ENCODE peak calls at places on chromosome 6, in five cellular contexts. L is PC-3, T is ovary, I is right atrium auricular region, M is lower lobe of right lung. H is an unnamed sample.

GRCh38 chr6:62280099-62280498 is 5.9 kb downstream of the KHDRBS2 start:
- DNase-seq in L (no peak), T (no peak), I (no peak), M (no peak), H (no peak)

GRCh38 chr6:134094436-134094835 is 42.0 kb upstream of the SLC2A12 start:
- DNase-seq in L (no peak), T (no peak), I (no peak), M (no peak), H (no peak)

GRCh38 chr6:14361956-14362587 is 244.5 kb downstream of the CD83 start:
- DNase-seq in L (no peak), T (no peak), I (no peak), M (no peak), H (no peak)

GRCh38 chr6:127587875-127588274 is 10.9 kb downstream of the C6orf58 start:
- DNase-seq in L (no peak), T (no peak), I (no peak), M (no peak), H (no peak)

GRCh38 chr6:18011287-18011686 is 23.9 kb upstream of the KIF13A start:
- DNase-seq in L (no peak), T (no peak), I (no peak), M (no peak), H (no peak)

GRCh38 chr6:26020983-26021349 is 58.4 kb downstream of the TRIM38 start:
- DNase-seq in L (peak; percentile 69), T (peak; percentile 70), I (peak; percentile 77), M (peak; percentile 76), H (no peak)

GRCh38 chr6:68087399-68088133 is 547.5 kb upstream of the ADGRB3 start:
- DNase-seq in L (no peak), T (no peak), I (no peak), M (no peak), H (no peak)

GRCh38 chr6:139336488-139336887 is 38.0 kb downstream of the CITED2 start:
- DNase-seq in L (no peak), T (peak; percentile 70), I (no peak), M (no peak), H (no peak)

GRCh38 chr6:14031516-14031915 is 86.1 kb upstream of the CD83 start:
- DNase-seq in L (no peak), T (no peak), I (no peak), M (no peak), H (no peak)

GRCh38 chr6:514396-514973 is 122.9 kb downstream of the IRF4 start:
- DNase-seq in L (no peak), T (no peak), I (no peak), M (no peak), H (no peak)

GRCh38 chr6:165684333-165684732 is 21.3 kb upstream of the PDE10A start:
- DNase-seq in L (peak; percentile 7), T (no peak), I (no peak), M (no peak), H (no peak)

GRCh38 chr6:91438570-91438969 is 851.7 kb upstream of the MAP3K7 start:
- DNase-seq in L (peak; percentile 72), T (no peak), I (no peak), M (no peak), H (peak; percentile 40)

GRCh38 chr6:121430514-121431460 is 4.7 kb upstream of the GJA1 start:
- DNase-seq in L (peak; percentile 55), T (no peak), I (no peak), M (no peak), H (no peak)

GRCh38 chr6:90387826-90388225 is 91.2 kb upstream of the BACH2 start:
- DNase-seq in L (no peak), T (no peak), I (no peak), M (no peak), H (no peak)

GRCh38 chr6:112337209-112337638 is 9.9 kb upstream of the RFPL4B start:
- DNase-seq in L (peak; percentile 72), T (peak; percentile 79), I (peak; percentile 75), M (no peak), H (no peak)

GRCh38 chr6:26328265-26328844 is 36.6 kb upstream of the BTN3A2 start:
- DNase-seq in L (no peak), T (no peak), I (no peak), M (no peak), H (no peak)

GRCh38 chr6:158060447-158061360 is 79.0 kb downstream of the SYNJ2 start:
- DNase-seq in L (peak; percentile 93), T (peak; percentile 75), I (peak; percentile 94), M (peak; percentile 79), H (peak; percentile 68)

GRCh38 chr6:63807056-63807455 is 171.5 kb downstream of the PHF3 start:
- DNase-seq in L (no peak), T (no peak), I (no peak), M (no peak), H (no peak)

GRCh38 chr6:98433325-98433724 is 401.0 kb upstream of the POU3F2 start:
- DNase-seq in L (no peak), T (no peak), I (no peak), M (no peak), H (no peak)

GRCh38 chr6:158472453-158472852 is 87.4 kb upstream of the TMEM181 start:
- DNase-seq in L (no peak), T (no peak), I (no peak), M (no peak), H (no peak)

GRCh38 chr6:44842616-44843015 is 455.1 kb downstream of the CDC5L start:
- DNase-seq in L (no peak), T (no peak), I (no peak), M (no peak), H (no peak)

GRCh38 chr6:131029661-131030297 is 33.3 kb downstream of the EPB41L2 start:
- DNase-seq in L (no peak), T (no peak), I (no peak), M (no peak), H (no peak)

GRCh38 chr6:92559002-92559401 is 860.4 kb downstream of the EPHA7 start:
- DNase-seq in L (no peak), T (no peak), I (no peak), M (no peak), H (no peak)

GRCh38 chr6:89939144-89939543 is 44.9 kb downstream of the GJA10 start:
- DNase-seq in L (no peak), T (no peak), I (no peak), M (no peak), H (no peak)

GRCh38 chr6:154156135-154156948 is 117.3 kb downstream of the OPRM1 start:
- DNase-seq in L (peak; percentile 33), T (no peak), I (no peak), M (peak; percentile 65), H (no peak)

GRCh38 chr6:41770381-41771057 is 9.2 kb downstream of the FRS3 start:
- DNase-seq in L (no peak), T (no peak), I (no peak), M (no peak), H (no peak)

GRCh38 chr6:157033428-157034140 is 256.4 kb downstream of the ARID1B start:
- DNase-seq in L (peak; percentile 10), T (no peak), I (no peak), M (no peak), H (no peak)

GRCh38 chr6:126633362-126633761 is 293.4 kb downstream of the CENPW start:
- DNase-seq in L (no peak), T (no peak), I (no peak), M (no peak), H (no peak)

GRCh38 chr6:133392015-133392414 is 150.9 kb downstream of the EYA4 start:
- DNase-seq in L (no peak), T (no peak), I (no peak), M (no peak), H (no peak)

GRCh38 chr6:130161627-130162404 is 60.9 kb downstream of the SAMD3 start:
- DNase-seq in L (no peak), T (no peak), I (no peak), M (no peak), H (no peak)

GRCh38 chr6:82248233-82248735 is 740 bp upstream of the IBTK start:
- DNase-seq in L (peak; percentile 90), T (no peak), I (no peak), M (peak; percentile 64), H (no peak)

GRCh38 chr6:122789078-122789861 is at the start of gene SMPDL3A:
- DNase-seq in L (peak; percentile 72), T (peak; percentile 79), I (peak; percentile 79), M (peak; percentile 83), H (peak; percentile 40)

GRCh38 chr6:150043096-150043495 is 17.8 kb upstream of the RAET1L start:
- DNase-seq in L (no peak), T (no peak), I (no peak), M (no peak), H (no peak)

DNA sequence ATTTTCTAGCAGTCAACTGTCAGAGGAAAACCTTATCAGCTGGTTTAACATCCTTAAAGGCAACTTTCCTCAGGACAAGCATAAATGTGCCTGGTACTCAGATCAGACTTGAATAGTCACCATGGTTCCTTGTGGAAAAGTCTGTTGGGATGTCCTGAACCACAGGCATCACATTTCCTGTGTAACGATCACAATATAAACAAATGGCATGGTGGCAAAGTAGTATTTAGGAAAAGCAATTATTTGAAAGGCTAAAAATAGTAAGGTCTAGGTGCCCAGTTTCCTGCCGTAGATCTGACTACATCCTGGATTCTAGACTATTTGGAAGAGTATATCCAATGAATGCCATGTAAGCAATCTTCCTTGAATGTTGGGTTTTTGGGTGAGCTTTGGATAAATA is 271.9 kb upstream of the AGPAT4 start:
- DNase-seq in L (no peak), T (no peak), I (no peak), M (no peak), H (no peak)
- H3K36me3 ChIP-seq in L (no peaks in the 10 kb centered on the region), T (no peaks in the 10 kb centered on the region), I (no peaks in the 10 kb centered on the region), M (no peaks in the 10 kb centered on the region), H (no peaks in the 10 kb centered on the region)

GRCh38 chr6:3876131-3876530 is 27.0 kb downstream of the FAM50B start:
- DNase-seq in L (no peak), T (no peak), I (peak; percentile 93), M (no peak), H (no peak)
- H3K27me3 ChIP-seq in L (no peaks in the 10 kb centered on the region), T (no peaks in the 10 kb centered on the region), I (no peaks in the 10 kb centered on the region), M (no peaks in the 10 kb centered on the region), H (no peaks in the 10 kb centered on the region)

GRCh38 chr6:74991573-74992332 is 214.1 kb downstream of the COL12A1 start:
- DNase-seq in L (peak; percentile 11), T (no peak), I (no peak), M (no peak), H (no peak)
- TF ChIP-seq CTCF in L (peak; percentile 39), T (no peak), I (no peak), M (no peak), H (peak; percentile 45)

DNA sequence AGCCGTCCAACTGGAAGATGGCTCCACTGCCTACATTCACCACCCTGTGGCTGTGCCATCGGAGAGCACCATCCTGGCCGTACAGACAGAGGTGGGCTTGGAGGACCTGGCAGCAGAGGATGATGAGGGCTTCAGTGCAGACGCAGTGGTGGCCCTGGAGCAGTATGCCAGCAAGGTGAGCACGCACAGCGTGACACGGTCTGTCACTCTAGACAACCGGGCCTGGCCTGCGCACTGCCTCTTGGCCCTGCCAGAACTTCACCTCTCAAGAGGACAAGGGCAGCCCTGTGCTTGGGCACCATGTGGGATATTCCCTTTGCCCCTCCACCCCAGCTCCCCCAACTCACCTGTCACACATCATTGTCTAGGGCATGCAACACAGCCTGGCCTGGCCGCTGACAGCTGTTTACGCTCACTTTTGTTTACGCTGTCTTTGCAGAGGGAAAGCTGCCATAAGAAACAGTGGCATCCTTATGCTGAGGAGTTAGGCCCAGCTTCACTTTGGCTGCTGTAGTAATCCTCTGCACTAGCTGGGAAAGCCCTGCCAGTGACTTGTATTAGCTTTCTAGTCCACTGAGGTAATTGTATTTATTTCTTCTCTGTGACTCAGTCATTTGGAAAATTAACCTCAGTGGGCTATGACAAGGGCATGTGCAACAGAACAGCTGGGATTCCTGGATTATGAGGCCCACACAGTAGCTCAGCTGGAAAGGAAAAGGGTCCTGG is 9.8 kb upstream of the DEF6 start:
- DNase-seq in L (no peak), T (no peak), I (no peak), M (no peak), H (no peak)
- H3K36me3 ChIP-seq in L (peaks cover 6% of the 10 kb centered on the region), T (peaks cover 2% of the 10 kb centered on the region), I (peaks cover 85% of the 10 kb centered on the region), M (peaks cover 100% of the 10 kb centered on the region), H (peaks cover 39% of the 10 kb centered on the region)

H was measured in BJ.